ENCODE peak calls at places on chromosomes 1 and 21, in seven cellular contexts. One of them, this sample, is unnamed.

GRCh38 chr1:31715097-31715872 is 11.5 kb upstream of the COL16A1 start:
- DNase-seq in right lobe of liver: peak; percentile 94
- DNase-seq in uterus: peak; percentile 97
- DNase-seq in H7: peak; percentile 98
- DNase-seq in pancreas: peak; percentile 86
- DNase-seq in psoas muscle: peak; percentile 98
- DNase-seq in Caco-2: peak; percentile 79
- DNase-seq in this sample: peak; percentile 87

GRCh38 chr1:162023547-162024501 is at the start of gene OLFML2B:
- DNase-seq in right lobe of liver: peak; percentile 70
- DNase-seq in Caco-2: peak; percentile 69
- DNase-seq in psoas muscle: peak; percentile 83
- DNase-seq in pancreas: peak; percentile 83
- DNase-seq in H7: peak; percentile 93
- DNase-seq in uterus: peak; percentile 49
- DNase-seq in this sample: peak; percentile 61

GRCh38 chr1:220775238-220775853 is 11.4 kb upstream of the MTARC1 start:
- DNase-seq in psoas muscle: no peak
- DNase-seq in pancreas: peak; percentile 77
- DNase-seq in Caco-2: peak; percentile 69
- DNase-seq in right lobe of liver: no peak
- DNase-seq in H7: peak; percentile 67
- DNase-seq in uterus: no peak
- DNase-seq in this sample: no peak

GRCh38 chr1:8540266-8540926 is 222.5 kb downstream of the SLC45A1 start:
- DNase-seq in H7: no peak
- DNase-seq in psoas muscle: no peak
- DNase-seq in right lobe of liver: no peak
- DNase-seq in pancreas: no peak
- DNase-seq in Caco-2: no peak
- DNase-seq in uterus: peak; percentile 86
- DNase-seq in this sample: no peak

GRCh38 chr1:26349196-26349885 is 4.6 kb downstream of the CRYBG2 start:
- DNase-seq in Caco-2: peak; percentile 52
- DNase-seq in psoas muscle: no peak
- DNase-seq in right lobe of liver: no peak
- DNase-seq in H7: no peak
- DNase-seq in pancreas: no peak
- DNase-seq in uterus: no peak
- DNase-seq in this sample: no peak

GRCh38 chr1:87399264-87399663 is 70.6 kb downstream of the LMO4 start:
- DNase-seq in H7: no peak
- DNase-seq in right lobe of liver: no peak
- DNase-seq in uterus: no peak
- DNase-seq in psoas muscle: no peak
- DNase-seq in Caco-2: no peak
- DNase-seq in pancreas: no peak
- DNase-seq in this sample: no peak

GRCh38 chr21:33976082-33976979 is 60.7 kb upstream of the ATP5PO start:
- DNase-seq in uterus: peak; percentile 46
- DNase-seq in H7: peak; percentile 46
- DNase-seq in psoas muscle: no peak
- DNase-seq in Caco-2: no peak
- DNase-seq in right lobe of liver: no peak
- DNase-seq in pancreas: no peak
- DNase-seq in this sample: peak; percentile 76

GRCh38 chr1:150507912-150508864 is at the start of gene ECM1:
- DNase-seq in Caco-2: peak; percentile 9
- DNase-seq in psoas muscle: peak; percentile 62
- DNase-seq in right lobe of liver: peak; percentile 47
- DNase-seq in pancreas: no peak
- DNase-seq in H7: no peak
- DNase-seq in uterus: peak; percentile 68
- DNase-seq in this sample: no peak

GRCh38 chr1:27357281-27358037 is 9.3 kb downstream of the MAP3K6 start:
- DNase-seq in psoas muscle: peak; percentile 88
- DNase-seq in pancreas: peak; percentile 90
- DNase-seq in H7: peak; percentile 99
- DNase-seq in right lobe of liver: peak; percentile 86
- DNase-seq in uterus: peak; percentile 74
- DNase-seq in Caco-2: peak; percentile 71
- DNase-seq in this sample: no peak

GRCh38 chr1:87240661-87241285 is 87.9 kb upstream of the LMO4 start:
- DNase-seq in H7: no peak
- DNase-seq in right lobe of liver: no peak
- DNase-seq in psoas muscle: no peak
- DNase-seq in pancreas: no peak
- DNase-seq in uterus: no peak
- DNase-seq in Caco-2: no peak
- DNase-seq in this sample: no peak

DNA sequence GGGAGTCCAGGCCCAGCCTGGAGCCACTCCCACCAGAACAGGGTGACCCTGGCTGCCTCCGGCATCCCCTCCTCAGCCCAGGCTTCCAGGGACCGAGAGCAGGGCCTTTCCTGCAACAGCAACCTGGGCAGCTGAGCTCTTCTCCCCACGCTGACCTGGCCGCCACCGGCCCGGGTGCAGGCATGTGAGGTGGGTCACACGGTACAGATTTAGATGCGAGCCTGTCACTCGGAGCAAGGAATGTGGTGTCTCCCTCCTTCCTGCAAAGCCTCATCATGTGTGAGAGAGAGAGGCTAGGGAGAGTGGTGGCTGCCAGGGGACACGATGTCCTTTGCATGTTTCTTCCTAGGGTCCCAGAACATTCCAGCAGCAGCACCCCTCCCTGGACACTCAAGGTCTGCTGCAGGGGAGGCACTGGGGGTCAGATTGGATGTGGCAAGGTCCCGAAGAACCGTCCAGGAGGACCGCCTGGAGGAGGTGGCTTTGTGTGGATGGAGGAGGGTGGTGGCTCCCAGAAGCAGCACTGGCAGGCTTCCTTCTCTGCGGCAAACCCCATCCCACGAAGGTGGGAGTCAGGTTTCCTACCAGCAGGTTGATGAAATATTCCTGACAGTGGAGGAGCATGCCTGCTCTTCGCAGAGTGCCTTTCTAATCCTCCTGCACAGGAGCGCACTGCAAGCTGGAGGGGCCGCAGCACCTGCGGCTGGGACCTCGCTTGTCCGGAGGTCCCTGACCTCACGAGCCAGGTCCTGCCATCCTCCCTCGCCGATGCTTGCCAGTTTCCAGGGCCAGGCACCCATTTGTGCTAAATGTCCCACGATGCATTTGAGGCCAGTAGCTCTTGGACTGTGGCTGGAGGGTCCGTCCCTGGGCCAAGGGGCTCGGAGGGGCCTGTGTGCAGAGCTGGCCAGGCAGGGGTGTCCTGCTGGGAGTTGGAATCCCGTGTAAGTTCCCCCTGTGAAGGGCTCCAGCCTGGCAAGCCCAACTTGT is 68.4 kb downstream of the PRDM16 start:
- DNase-seq in Caco-2: no peak
- DNase-seq in psoas muscle: no peak
- DNase-seq in H7: no peak
- DNase-seq in pancreas: no peak
- DNase-seq in right lobe of liver: no peak
- DNase-seq in uterus: no peak
- DNase-seq in this sample: no peak
- H3K27me3 ChIP-seq in Caco-2: no peaks in the 10 kb centered on the region
- H3K27me3 ChIP-seq in psoas muscle: peaks cover 35% of the 10 kb centered on the region
- H3K27me3 ChIP-seq in H7: no peaks in the 10 kb centered on the region
- H3K27me3 ChIP-seq in pancreas: no peaks in the 10 kb centered on the region
- H3K27me3 ChIP-seq in right lobe of liver: no peaks in the 10 kb centered on the region
- H3K27me3 ChIP-seq in uterus: no peaks in the 10 kb centered on the region
- H3K27me3 ChIP-seq in this sample: no peaks in the 10 kb centered on the region

GRCh38 chr1:116276532-116276931 is 96.5 kb upstream of the ATP1A1 start:
- DNase-seq in pancreas: no peak
- DNase-seq in uterus: no peak
- DNase-seq in Caco-2: no peak
- DNase-seq in psoas muscle: no peak
- DNase-seq in right lobe of liver: no peak
- DNase-seq in H7: no peak
- DNase-seq in this sample: no peak

GRCh38 chr1:116270316-116271057 is 102.6 kb upstream of the ATP1A1 start:
- DNase-seq in H7: peak; percentile 43
- DNase-seq in right lobe of liver: no peak
- DNase-seq in Caco-2: no peak
- DNase-seq in uterus: no peak
- DNase-seq in pancreas: no peak
- DNase-seq in psoas muscle: no peak
- DNase-seq in this sample: no peak

GRCh38 chr1:116268211-116268610 is 104.8 kb upstream of the ATP1A1 start:
- DNase-seq in psoas muscle: peak; percentile 61
- DNase-seq in pancreas: peak; percentile 68
- DNase-seq in uterus: no peak
- DNase-seq in right lobe of liver: peak; percentile 85
- DNase-seq in Caco-2: no peak
- DNase-seq in H7: no peak
- DNase-seq in this sample: no peak

GRCh38 chr1:116277840-116278540 is 95.1 kb upstream of the ATP1A1 start:
- DNase-seq in psoas muscle: no peak
- DNase-seq in H7: no peak
- DNase-seq in uterus: no peak
- DNase-seq in pancreas: no peak
- DNase-seq in Caco-2: no peak
- DNase-seq in right lobe of liver: no peak
- DNase-seq in this sample: no peak

DNA sequence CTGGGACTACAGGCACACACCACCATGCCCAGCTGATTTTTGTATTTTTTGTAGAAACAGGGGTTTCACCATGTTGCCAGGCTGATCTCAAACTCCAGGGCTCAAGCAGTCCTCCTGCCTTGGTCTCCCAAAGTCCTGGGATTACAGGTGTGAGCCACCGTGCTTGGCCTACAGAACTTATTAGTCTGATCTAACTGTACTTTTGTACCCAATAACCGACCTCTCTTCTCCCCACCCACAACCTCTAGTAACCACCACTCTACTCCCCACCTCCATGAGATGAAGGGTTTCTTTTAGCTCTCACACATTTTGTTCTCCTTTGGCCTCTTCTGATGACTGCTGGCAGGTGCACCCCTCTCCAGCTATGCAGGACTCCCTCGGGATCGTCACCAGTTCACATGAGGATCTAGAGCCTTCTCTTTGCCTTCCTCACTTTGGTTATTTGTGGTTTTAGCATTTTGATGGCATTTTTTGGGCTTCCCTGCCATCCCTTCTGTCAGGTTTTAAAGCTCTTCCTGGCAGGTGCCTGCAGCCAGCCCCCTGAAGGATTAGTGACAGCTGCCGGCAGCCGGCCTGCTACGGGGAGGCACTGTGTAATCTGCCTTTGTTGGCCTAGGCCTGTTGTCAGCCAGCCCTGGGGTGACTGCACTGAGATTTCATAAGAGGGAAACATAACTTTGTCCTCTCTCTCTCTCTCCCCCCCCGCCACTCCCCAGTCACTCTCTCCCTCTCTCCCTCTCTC is 99.8 kb upstream of the ATP1A1 start:
- DNase-seq in psoas muscle: peak; percentile 84
- DNase-seq in pancreas: no peak
- DNase-seq in H7: no peak
- DNase-seq in right lobe of liver: peak; percentile 88
- DNase-seq in uterus: no peak
- DNase-seq in Caco-2: peak; percentile 3
- DNase-seq in this sample: no peak
- H3K27me3 ChIP-seq in psoas muscle: no peaks in the 10 kb centered on the region
- H3K27me3 ChIP-seq in pancreas: no peaks in the 10 kb centered on the region
- H3K27me3 ChIP-seq in H7: no peaks in the 10 kb centered on the region
- H3K27me3 ChIP-seq in right lobe of liver: no peaks in the 10 kb centered on the region
- H3K27me3 ChIP-seq in uterus: no peaks in the 10 kb centered on the region
- H3K27me3 ChIP-seq in Caco-2: no peaks in the 10 kb centered on the region
- H3K27me3 ChIP-seq in this sample: no peaks in the 10 kb centered on the region

DNA sequence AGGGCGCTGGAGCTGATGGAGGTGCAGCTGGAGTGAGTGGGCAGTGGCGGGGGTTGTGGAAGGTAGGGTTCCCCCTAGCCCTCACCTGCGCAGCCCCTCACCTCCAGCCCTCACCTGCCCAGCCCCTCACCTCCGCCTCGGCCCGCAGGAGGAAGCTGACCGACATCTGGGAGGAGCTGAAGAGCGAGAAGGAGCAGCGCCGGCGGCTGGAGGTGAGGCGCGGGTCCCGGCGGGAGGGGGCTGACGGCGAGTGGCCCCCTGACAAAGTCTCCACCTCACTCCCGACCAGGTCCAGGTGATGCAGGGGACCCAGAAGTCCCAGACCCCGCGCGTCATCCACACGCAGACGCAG is 2.7 kb downstream of the EVA1B start:
- DNase-seq in right lobe of liver: no peak
- DNase-seq in H7: peak; percentile 87
- DNase-seq in uterus: peak; percentile 36
- DNase-seq in pancreas: peak; percentile 58
- DNase-seq in psoas muscle: no peak
- DNase-seq in Caco-2: no peak
- DNase-seq in this sample: no peak
- H3K27me3 ChIP-seq in right lobe of liver: no peaks in the 10 kb centered on the region
- H3K27me3 ChIP-seq in H7: peaks cover 23% of the 10 kb centered on the region
- H3K27me3 ChIP-seq in uterus: no peaks in the 10 kb centered on the region
- H3K27me3 ChIP-seq in pancreas: no peaks in the 10 kb centered on the region
- H3K27me3 ChIP-seq in psoas muscle: no peaks in the 10 kb centered on the region
- H3K27me3 ChIP-seq in Caco-2: no peaks in the 10 kb centered on the region
- H3K27me3 ChIP-seq in this sample: no peaks in the 10 kb centered on the region

GRCh38 chr1:202661136-202661845 is 49.0 kb downstream of the SYT2 start:
- DNase-seq in uterus: no peak
- DNase-seq in right lobe of liver: no peak
- DNase-seq in H7: peak; percentile 56
- DNase-seq in pancreas: no peak
- DNase-seq in psoas muscle: no peak
- DNase-seq in Caco-2: no peak
- DNase-seq in this sample: no peak
- H3K27me3 ChIP-seq in uterus: no peaks in the 10 kb centered on the region
- H3K27me3 ChIP-seq in right lobe of liver: no peaks in the 10 kb centered on the region
- H3K27me3 ChIP-seq in H7: no peaks in the 10 kb centered on the region
- H3K27me3 ChIP-seq in pancreas: no peaks in the 10 kb centered on the region
- H3K27me3 ChIP-seq in psoas muscle: peaks cover 46% of the 10 kb centered on the region
- H3K27me3 ChIP-seq in Caco-2: no peaks in the 10 kb centered on the region
- H3K27me3 ChIP-seq in this sample: peaks cover 30% of the 10 kb centered on the region

GRCh38 chr21:36703626-36704280 is 4.8 kb downstream of the SIM2 start:
- DNase-seq in pancreas: no peak
- DNase-seq in uterus: no peak
- DNase-seq in psoas muscle: no peak
- DNase-seq in H7: peak; percentile 46
- DNase-seq in Caco-2: no peak
- DNase-seq in right lobe of liver: no peak
- DNase-seq in this sample: no peak
- H3K27me3 ChIP-seq in pancreas: peaks cover 36% of the 10 kb centered on the region
- H3K27me3 ChIP-seq in uterus: peaks cover 44% of the 10 kb centered on the region
- H3K27me3 ChIP-seq in psoas muscle: peaks cover 100% of the 10 kb centered on the region
- H3K27me3 ChIP-seq in H7: peaks cover 100% of the 10 kb centered on the region
- H3K27me3 ChIP-seq in Caco-2: no peaks in the 10 kb centered on the region
- H3K27me3 ChIP-seq in right lobe of liver: peaks cover 87% of the 10 kb centered on the region
- H3K27me3 ChIP-seq in this sample: no peaks in the 10 kb centered on the region

GRCh38 chr1:45148209-45148608 is 58.2 kb downstream of the ZSWIM5 start:
- DNase-seq in Caco-2: no peak
- DNase-seq in psoas muscle: no peak
- DNase-seq in pancreas: no peak
- DNase-seq in uterus: no peak
- DNase-seq in H7: no peak
- DNase-seq in right lobe of liver: no peak
- DNase-seq in this sample: no peak
- H3K27me3 ChIP-seq in Caco-2: no peaks in the 10 kb centered on the region
- H3K27me3 ChIP-seq in psoas muscle: no peaks in the 10 kb centered on the region
- H3K27me3 ChIP-seq in pancreas: no peaks in the 10 kb centered on the region
- H3K27me3 ChIP-seq in uterus: no peaks in the 10 kb centered on the region
- H3K27me3 ChIP-seq in H7: no peaks in the 10 kb centered on the region
- H3K27me3 ChIP-seq in right lobe of liver: no peaks in the 10 kb centered on the region
- H3K27me3 ChIP-seq in this sample: no peaks in the 10 kb centered on the region